ENCODE peak calls at places on chromosomes 13 and 19, in nine cellular contexts. One of them, this sample, is unnamed.

GRCh38 chr13:40564342-40564997 is 102.0 kb downstream of the FOXO1 start:
- DNase-seq in right lobe of liver: no peak
- DNase-seq in cardiac fibroblast: peak
- DNase-seq in AG09309: no peak
- DNase-seq in epithelial cell of esophagus: no peak
- DNase-seq in uterus: no peak
- DNase-seq in pancreas: no peak
- DNase-seq in fibroblast of pulmonary artery: peak
- DNase-seq in body of pancreas: no peak
- DNase-seq in this sample: peak

GRCh38 chr13:99296270-99296865 is 10.8 kb downstream of the GPR183 start:
- DNase-seq in cardiac fibroblast: no peak
- DNase-seq in pancreas: no peak
- DNase-seq in uterus: no peak
- DNase-seq in fibroblast of pulmonary artery: no peak
- DNase-seq in right lobe of liver: no peak
- DNase-seq in epithelial cell of esophagus: no peak
- DNase-seq in AG09309: no peak
- DNase-seq in body of pancreas: no peak
- DNase-seq in this sample: peak

GRCh38 chr13:33639158-33639557 is 178.8 kb upstream of the RFC3 start:
- DNase-seq in AG09309: peak
- DNase-seq in pancreas: no peak
- DNase-seq in cardiac fibroblast: peak
- DNase-seq in fibroblast of pulmonary artery: peak
- DNase-seq in right lobe of liver: no peak
- DNase-seq in uterus: peak
- DNase-seq in body of pancreas: no peak
- DNase-seq in epithelial cell of esophagus: peak
- DNase-seq in this sample: peak

GRCh38 chr19:28606269-28607032 is 606.5 kb downstream of the UQCRFS1 start:
- DNase-seq in pancreas: no peak
- DNase-seq in epithelial cell of esophagus: no peak
- DNase-seq in body of pancreas: no peak
- DNase-seq in AG09309: no peak
- DNase-seq in cardiac fibroblast: no peak
- DNase-seq in fibroblast of pulmonary artery: no peak
- DNase-seq in right lobe of liver: no peak
- DNase-seq in uterus: no peak
- DNase-seq in this sample: no peak

GRCh38 chr19:45074744-45075143 is 1.5 kb downstream of the ZNF296 start:
- DNase-seq in right lobe of liver: no peak
- DNase-seq in fibroblast of pulmonary artery: no peak
- DNase-seq in body of pancreas: no peak
- DNase-seq in AG09309: no peak
- DNase-seq in epithelial cell of esophagus: no peak
- DNase-seq in uterus: no peak
- DNase-seq in pancreas: no peak
- DNase-seq in cardiac fibroblast: no peak
- DNase-seq in this sample: no peak

GRCh38 chr19:40220674-40221073 is 2.5 kb upstream of the TTC9B start:
- DNase-seq in body of pancreas: no peak
- DNase-seq in AG09309: no peak
- DNase-seq in pancreas: no peak
- DNase-seq in right lobe of liver: no peak
- DNase-seq in uterus: no peak
- DNase-seq in cardiac fibroblast: no peak
- DNase-seq in fibroblast of pulmonary artery: no peak
- DNase-seq in epithelial cell of esophagus: no peak
- DNase-seq in this sample: no peak

GRCh38 chr13:113144255-113144629 is 14.2 kb upstream of the PROZ start:
- DNase-seq in body of pancreas: no peak
- DNase-seq in fibroblast of pulmonary artery: no peak
- DNase-seq in AG09309: no peak
- DNase-seq in cardiac fibroblast: no peak
- DNase-seq in uterus: no peak
- DNase-seq in pancreas: no peak
- DNase-seq in epithelial cell of esophagus: no peak
- DNase-seq in right lobe of liver: no peak
- DNase-seq in this sample: no peak

GRCh38 chr13:43908156-43909126 is 28.7 kb downstream of the LACC1 start:
- DNase-seq in cardiac fibroblast: peak
- DNase-seq in fibroblast of pulmonary artery: peak
- DNase-seq in right lobe of liver: no peak
- DNase-seq in epithelial cell of esophagus: peak
- DNase-seq in body of pancreas: no peak
- DNase-seq in uterus: no peak
- DNase-seq in AG09309: no peak
- DNase-seq in pancreas: no peak
- DNase-seq in this sample: peak

GRCh38 chr19:15463865-15464371 is 426 bp downstream of the RASAL3 start:
- DNase-seq in epithelial cell of esophagus: no peak
- DNase-seq in pancreas: no peak
- DNase-seq in body of pancreas: no peak
- DNase-seq in right lobe of liver: no peak
- DNase-seq in cardiac fibroblast: no peak
- DNase-seq in AG09309: no peak
- DNase-seq in uterus: no peak
- DNase-seq in fibroblast of pulmonary artery: no peak
- DNase-seq in this sample: no peak

GRCh38 chr13:91278888-91279287 is 68.6 kb upstream of the MIR17HG start:
- DNase-seq in right lobe of liver: no peak
- DNase-seq in pancreas: no peak
- DNase-seq in cardiac fibroblast: no peak
- DNase-seq in uterus: no peak
- DNase-seq in fibroblast of pulmonary artery: no peak
- DNase-seq in epithelial cell of esophagus: no peak
- DNase-seq in body of pancreas: no peak
- DNase-seq in AG09309: no peak
- DNase-seq in this sample: no peak

GRCh38 chr19:31451686-31452325 is 102.6 kb upstream of the TSHZ3 start:
- DNase-seq in AG09309: no peak
- DNase-seq in uterus: no peak
- DNase-seq in body of pancreas: no peak
- DNase-seq in epithelial cell of esophagus: peak
- DNase-seq in right lobe of liver: no peak
- DNase-seq in pancreas: no peak
- DNase-seq in cardiac fibroblast: no peak
- DNase-seq in fibroblast of pulmonary artery: peak
- DNase-seq in this sample: peak

GRCh38 chr19:10230155-10230903 is 802 bp downstream of the S1PR2 start:
- DNase-seq in right lobe of liver: peak
- DNase-seq in cardiac fibroblast: peak
- DNase-seq in pancreas: peak
- DNase-seq in epithelial cell of esophagus: no peak
- DNase-seq in body of pancreas: peak
- DNase-seq in uterus: peak
- DNase-seq in fibroblast of pulmonary artery: peak
- DNase-seq in AG09309: no peak
- DNase-seq in this sample: peak

GRCh38 chr13:30676672-30677071 is 58.7 kb upstream of the ALOX5AP start:
- DNase-seq in epithelial cell of esophagus: peak
- DNase-seq in pancreas: no peak
- DNase-seq in body of pancreas: no peak
- DNase-seq in cardiac fibroblast: peak
- DNase-seq in right lobe of liver: no peak
- DNase-seq in uterus: no peak
- DNase-seq in AG09309: no peak
- DNase-seq in fibroblast of pulmonary artery: peak
- DNase-seq in this sample: peak

GRCh38 chr13:65606622-65607021 is 1623.5 kb downstream of the PCDH9 start:
- DNase-seq in AG09309: no peak
- DNase-seq in uterus: no peak
- DNase-seq in body of pancreas: no peak
- DNase-seq in pancreas: no peak
- DNase-seq in fibroblast of pulmonary artery: peak
- DNase-seq in cardiac fibroblast: peak
- DNase-seq in right lobe of liver: no peak
- DNase-seq in epithelial cell of esophagus: no peak
- DNase-seq in this sample: peak

GRCh38 chr19:33405491-33406461 is 32.3 kb downstream of the CEBPG start:
- DNase-seq in uterus: peak
- DNase-seq in pancreas: peak
- DNase-seq in AG09309: no peak
- DNase-seq in cardiac fibroblast: no peak
- DNase-seq in right lobe of liver: peak
- DNase-seq in fibroblast of pulmonary artery: no peak
- DNase-seq in epithelial cell of esophagus: no peak
- DNase-seq in body of pancreas: no peak
- DNase-seq in this sample: no peak

GRCh38 chr13:101474419-101474957 is 22.0 kb downstream of the ITGBL1 start:
- DNase-seq in uterus: no peak
- DNase-seq in fibroblast of pulmonary artery: peak
- DNase-seq in pancreas: no peak
- DNase-seq in AG09309: peak
- DNase-seq in epithelial cell of esophagus: peak
- DNase-seq in cardiac fibroblast: peak
- DNase-seq in body of pancreas: peak
- DNase-seq in right lobe of liver: no peak
- DNase-seq in this sample: peak

GRCh38 chr13:27797228-27797624 is 4.9 kb downstream of the GSX1 start:
- DNase-seq in uterus: no peak
- DNase-seq in pancreas: no peak
- DNase-seq in right lobe of liver: no peak
- DNase-seq in epithelial cell of esophagus: peak
- DNase-seq in AG09309: no peak
- DNase-seq in fibroblast of pulmonary artery: peak
- DNase-seq in body of pancreas: peak
- DNase-seq in cardiac fibroblast: peak
- DNase-seq in this sample: peak

GRCh38 chr13:101892296-101892695 is 439.8 kb downstream of the ITGBL1 start:
- DNase-seq in cardiac fibroblast: no peak
- DNase-seq in body of pancreas: no peak
- DNase-seq in pancreas: no peak
- DNase-seq in fibroblast of pulmonary artery: no peak
- DNase-seq in right lobe of liver: no peak
- DNase-seq in AG09309: no peak
- DNase-seq in epithelial cell of esophagus: no peak
- DNase-seq in uterus: no peak
- DNase-seq in this sample: no peak

GRCh38 chr13:21639604-21640003 is 31.3 kb upstream of the FGF9 start:
- DNase-seq in uterus: no peak
- DNase-seq in body of pancreas: no peak
- DNase-seq in right lobe of liver: no peak
- DNase-seq in cardiac fibroblast: no peak
- DNase-seq in pancreas: no peak
- DNase-seq in AG09309: no peak
- DNase-seq in fibroblast of pulmonary artery: no peak
- DNase-seq in epithelial cell of esophagus: no peak
- DNase-seq in this sample: no peak

GRCh38 chr19:44719262-44719701 is 20.3 kb downstream of the CEACAM16 start:
- DNase-seq in body of pancreas: no peak
- DNase-seq in fibroblast of pulmonary artery: no peak
- DNase-seq in right lobe of liver: no peak
- DNase-seq in cardiac fibroblast: no peak
- DNase-seq in epithelial cell of esophagus: no peak
- DNase-seq in uterus: no peak
- DNase-seq in pancreas: no peak
- DNase-seq in AG09309: no peak
- DNase-seq in this sample: no peak

GRCh38 chr19:5479958-5480357 is 24.7 kb downstream of the ZNRF4 start:
- DNase-seq in uterus: no peak
- DNase-seq in pancreas: no peak
- DNase-seq in AG09309: no peak
- DNase-seq in body of pancreas: peak
- DNase-seq in fibroblast of pulmonary artery: no peak
- DNase-seq in cardiac fibroblast: no peak
- DNase-seq in right lobe of liver: no peak
- DNase-seq in epithelial cell of esophagus: no peak
- DNase-seq in this sample: no peak

GRCh38 chr13:110017379-110017778 is 231.0 kb upstream of the IRS2 start:
- DNase-seq in uterus: no peak
- DNase-seq in pancreas: no peak
- DNase-seq in AG09309: peak
- DNase-seq in fibroblast of pulmonary artery: peak
- DNase-seq in epithelial cell of esophagus: peak
- DNase-seq in body of pancreas: peak
- DNase-seq in right lobe of liver: no peak
- DNase-seq in cardiac fibroblast: peak
- DNase-seq in this sample: peak

GRCh38 chr13:76223565-76223964 is 587.4 kb downstream of the LMO7 start:
- DNase-seq in cardiac fibroblast: peak
- DNase-seq in epithelial cell of esophagus: no peak
- DNase-seq in right lobe of liver: no peak
- DNase-seq in fibroblast of pulmonary artery: no peak
- DNase-seq in AG09309: no peak
- DNase-seq in body of pancreas: no peak
- DNase-seq in uterus: no peak
- DNase-seq in pancreas: no peak
- DNase-seq in this sample: no peak
- TF ChIP-seq CTCF in cardiac fibroblast: no peak
- TF ChIP-seq CTCF in epithelial cell of esophagus: no peak
- TF ChIP-seq CTCF in right lobe of liver: no peak
- TF ChIP-seq CTCF in fibroblast of pulmonary artery: no peak
- TF ChIP-seq CTCF in AG09309: no peak
- TF ChIP-seq CTCF in body of pancreas: no peak
- TF ChIP-seq CTCF in uterus: no peak
- TF ChIP-seq CTCF in pancreas: no peak
- TF ChIP-seq CTCF in this sample: peak

DNA sequence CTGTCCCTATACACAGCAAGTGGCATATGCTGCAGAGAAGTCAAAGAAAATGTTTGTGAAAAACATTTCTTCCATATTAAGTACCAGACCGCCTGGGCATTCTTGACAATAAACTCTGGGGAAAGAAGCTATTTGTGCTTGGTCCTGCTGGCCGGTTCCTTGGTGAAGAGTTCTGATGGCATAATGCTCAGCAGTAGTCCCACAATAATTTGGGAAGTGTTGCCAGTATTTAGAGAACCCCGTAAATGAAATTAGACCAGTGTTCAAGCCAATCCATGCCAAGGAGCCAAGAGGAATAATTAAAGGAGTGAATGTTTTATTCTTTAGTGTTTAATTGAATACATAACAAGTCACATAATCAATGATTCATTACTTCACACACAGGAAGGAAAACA is 6.3 kb downstream of the KCTD12 start:
- DNase-seq in fibroblast of pulmonary artery: no peak
- DNase-seq in cardiac fibroblast: no peak
- DNase-seq in body of pancreas: no peak
- DNase-seq in pancreas: no peak
- DNase-seq in AG09309: no peak
- DNase-seq in uterus: no peak
- DNase-seq in epithelial cell of esophagus: no peak
- DNase-seq in right lobe of liver: no peak
- DNase-seq in this sample: no peak
- H3K4me3 ChIP-seq in fibroblast of pulmonary artery: no peak
- H3K4me3 ChIP-seq in cardiac fibroblast: no peak
- H3K4me3 ChIP-seq in body of pancreas: no peak
- H3K4me3 ChIP-seq in pancreas: no peak
- H3K4me3 ChIP-seq in AG09309: no peak
- H3K4me3 ChIP-seq in uterus: no peak
- H3K4me3 ChIP-seq in epithelial cell of esophagus: no peak
- H3K4me3 ChIP-seq in right lobe of liver: no peak
- H3K4me3 ChIP-seq in this sample: no peak

GRCh38 chr13:97212540-97213146 is 9.5 kb upstream of the MBNL2 start:
- DNase-seq in body of pancreas: peak
- DNase-seq in AG09309: no peak
- DNase-seq in fibroblast of pulmonary artery: peak
- DNase-seq in pancreas: no peak
- DNase-seq in cardiac fibroblast: peak
- DNase-seq in right lobe of liver: no peak
- DNase-seq in epithelial cell of esophagus: peak
- DNase-seq in uterus: no peak
- DNase-seq in this sample: peak
- TF ChIP-seq CTCF in body of pancreas: peak
- TF ChIP-seq CTCF in AG09309: peak
- TF ChIP-seq CTCF in fibroblast of pulmonary artery: peak
- TF ChIP-seq CTCF in pancreas: peak
- TF ChIP-seq CTCF in cardiac fibroblast: peak
- TF ChIP-seq CTCF in right lobe of liver: peak
- TF ChIP-seq CTCF in epithelial cell of esophagus: peak
- TF ChIP-seq CTCF in uterus: peak
- TF ChIP-seq CTCF in this sample: peak

GRCh38 chr13:26255717-26256277 is 1.9 kb downstream of the CDK8 start:
- DNase-seq in fibroblast of pulmonary artery: peak
- DNase-seq in uterus: no peak
- DNase-seq in epithelial cell of esophagus: no peak
- DNase-seq in pancreas: no peak
- DNase-seq in AG09309: no peak
- DNase-seq in right lobe of liver: no peak
- DNase-seq in body of pancreas: no peak
- DNase-seq in cardiac fibroblast: peak
- DNase-seq in this sample: peak
- H3K4me3 ChIP-seq in fibroblast of pulmonary artery: peak
- H3K4me3 ChIP-seq in uterus: no peak
- H3K4me3 ChIP-seq in epithelial cell of esophagus: peak
- H3K4me3 ChIP-seq in pancreas: peak
- H3K4me3 ChIP-seq in AG09309: no peak
- H3K4me3 ChIP-seq in right lobe of liver: peak
- H3K4me3 ChIP-seq in body of pancreas: no peak
- H3K4me3 ChIP-seq in cardiac fibroblast: peak
- H3K4me3 ChIP-seq in this sample: peak

This sample was measured in choroid plexus epithelial cell.